ENCODE peak calls at places on chromosomes 6 and 20, in eight cellular contexts. E, O, L, X, Q, T, S and H are unnamed samples.

GRCh38 chr20:37257993-37258392 is 3.6 kb downstream of the GHRH start:
- DNase-seq in E (no peak), O (no peak), L (no peak), X (no peak), Q (peak), T (no peak), S (no peak), H (no peak)

GRCh38 chr6:150250826-150251225 is 108.0 kb downstream of the PPP1R14C start:
- DNase-seq in E (no peak), O (peak), L (no peak), X (no peak), Q (no peak), T (no peak), S (no peak), H (no peak)

GRCh38 chr20:54556406-54556805 is 81.0 kb downstream of the DOK5 start:
- DNase-seq in E (no peak), O (no peak), L (no peak), X (no peak), Q (no peak), T (no peak), S (no peak), H (no peak)

GRCh38 chr20:42754713-42755112 is 435.0 kb downstream of the PTPRT start:
- DNase-seq in E (no peak), O (no peak), L (no peak), X (no peak), Q (no peak), T (no peak), S (no peak), H (no peak)

GRCh38 chr20:32536861-32537656 is 48.1 kb downstream of the NOL4L start:
- DNase-seq in E (peak), O (no peak), L (no peak), X (no peak), Q (peak), T (no peak), S (peak), H (no peak)

GRCh38 chr6:921400-921799 is 228.5 kb upstream of the EXOC2 start:
- DNase-seq in E (no peak), O (no peak), L (no peak), X (no peak), Q (no peak), T (no peak), S (no peak), H (no peak)

GRCh38 chr6:52661551-52661950 is 9.4 kb upstream of the TMEM14A start:
- DNase-seq in E (no peak), O (no peak), L (no peak), X (no peak), Q (no peak), T (no peak), S (no peak), H (no peak)

GRCh38 chr20:58169441-58169840 is 59.0 kb downstream of the ANKRD60 start:
- DNase-seq in E (no peak), O (no peak), L (no peak), X (no peak), Q (no peak), T (no peak), S (no peak), H (no peak)

GRCh38 chr6:44001318-44001868 is 125.9 kb downstream of the MRPL14 start:
- DNase-seq in E (no peak), O (no peak), L (no peak), X (peak), Q (peak), T (no peak), S (no peak), H (no peak)

GRCh38 chr6:15331629-15332241 is 85.9 kb downstream of the JARID2 start:
- DNase-seq in E (no peak), O (no peak), L (no peak), X (no peak), Q (no peak), T (no peak), S (no peak), H (no peak)

GRCh38 chr20:32610897-32611218 is 25.7 kb upstream of the NOL4L start:
- DNase-seq in E (no peak), O (no peak), L (no peak), X (no peak), Q (no peak), T (no peak), S (no peak), H (no peak)

GRCh38 chr20:57397004-57397692 is 6.0 kb downstream of the RBM38 start:
- DNase-seq in E (no peak), O (no peak), L (no peak), X (no peak), Q (no peak), T (no peak), S (no peak), H (no peak)

GRCh38 chr6:110509617-110510231 is 33.3 kb upstream of the SLC22A16 start:
- DNase-seq in E (no peak), O (no peak), L (no peak), X (no peak), Q (no peak), T (peak), S (no peak), H (no peak)

GRCh38 chr20:64254571-64255360 is 782 bp upstream of the PCMTD2 start:
- DNase-seq in E (no peak), O (no peak), L (no peak), X (peak), Q (no peak), T (no peak), S (no peak), H (no peak)

GRCh38 chr20:64257107-64257757 is 1.7 kb downstream of the PCMTD2 start:
- DNase-seq in E (no peak), O (no peak), L (no peak), X (no peak), Q (no peak), T (no peak), S (no peak), H (no peak)

GRCh38 chr20:64254156-64254555 is 1.4 kb upstream of the PCMTD2 start:
- DNase-seq in E (no peak), O (no peak), L (no peak), X (peak), Q (no peak), T (no peak), S (no peak), H (no peak)

GRCh38 chr20:64256282-64256947 is 867 bp downstream of the PCMTD2 start:
- DNase-seq in E (no peak), O (no peak), L (no peak), X (no peak), Q (peak), T (no peak), S (no peak), H (no peak)

GRCh38 chr20:64255361-64256281 is at the start of gene PCMTD2:
- DNase-seq in E (peak), O (peak), L (peak), X (peak), Q (peak), T (no peak), S (peak), H (peak)
- TF ChIP-seq CTCF in E (no peak), O (no peak), L (no peak), X (no peak), Q (peak), T (peak), S (no peak), H (no peak)

DNA sequence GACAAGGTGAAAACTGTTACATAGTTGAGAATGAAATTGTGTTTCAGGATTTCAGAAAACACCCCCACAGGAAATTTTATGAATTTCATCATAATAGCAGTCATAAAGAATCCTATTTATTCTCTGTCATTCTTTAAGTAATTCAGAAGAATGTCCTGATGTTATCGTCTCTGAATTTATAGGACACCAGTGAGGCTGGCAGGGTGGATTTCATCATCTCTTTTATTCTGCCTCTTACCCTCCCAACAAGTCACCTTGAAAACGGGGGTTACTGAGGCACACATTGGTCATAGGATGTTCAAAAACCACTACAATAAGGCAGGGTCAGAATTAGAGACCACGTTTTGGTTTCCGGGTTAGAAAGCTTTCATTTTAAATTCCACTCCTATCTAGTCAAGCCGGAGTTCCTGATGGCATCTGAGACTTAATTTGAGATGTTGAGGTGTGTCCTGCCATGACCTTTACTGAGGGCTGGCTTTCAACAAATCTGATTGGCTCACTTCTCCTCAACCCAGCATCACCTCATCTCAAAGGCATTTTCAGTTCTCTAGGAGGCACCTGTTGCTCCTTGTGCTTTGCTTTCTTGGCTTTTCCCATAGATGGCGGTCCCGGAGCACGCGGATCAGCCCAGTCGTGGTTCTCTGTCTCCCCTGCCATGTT is 230.6 kb upstream of the SUPT3H start:
- DNase-seq in E (no peak), O (peak), L (no peak), X (no peak), Q (no peak), T (no peak), S (no peak), H (no peak)
- TF ChIP-seq CTCF in E (no peak), O (no peak), L (no peak), X (no peak), Q (no peak), T (no peak), S (no peak), H (no peak)

GRCh38 chr6:159168536-159169192 is 536 bp upstream of the FNDC1 start:
- DNase-seq in E (peak), O (no peak), L (no peak), X (no peak), Q (peak), T (no peak), S (no peak), H (no peak)
- TF ChIP-seq CTCF in E (peak), O (no peak), L (peak), X (peak), Q (peak), T (peak), S (no peak), H (no peak)

GRCh38 chr6:109187399-109188114 is 92.2 kb downstream of the CEP57L1 start:
- DNase-seq in E (peak), O (no peak), L (no peak), X (no peak), Q (peak), T (no peak), S (peak), H (no peak)
- TF ChIP-seq CTCF in E (peak), O (peak), L (peak), X (peak), Q (peak), T (peak), S (peak), H (no peak)

GRCh38 chr6:121354764-121355163 is 20.5 kb upstream of the TBC1D32 start:
- DNase-seq in E (no peak), O (no peak), L (no peak), X (no peak), Q (no peak), T (no peak), S (no peak), H (no peak)
- TF ChIP-seq CTCF in E (peak), O (peak), L (peak), X (no peak), Q (peak), T (peak), S (no peak), H (no peak)

GRCh38 chr20:46182801-46183200 is 64.7 kb downstream of the CD40 start:
- DNase-seq in E (no peak), O (no peak), L (no peak), X (no peak), Q (no peak), T (no peak), S (no peak), H (no peak)
- TF ChIP-seq CTCF in E (no peak), O (no peak), L (no peak), X (no peak), Q (no peak), T (no peak), S (no peak), H (no peak)